ENCODE peak calls at places on chromosomes 7 and 10, in seven cellular contexts. W is H1, E is HCT116, X is SK-N-SH, H is HepG2, K is K562, T is GM12878. P is an unnamed sample.
A peak's percentile ranks its signal among the peaks of the same experiment; 100 is the strongest.

GRCh38 chr7:27194641-27195379 is 5.1 kb downstream of the HOXA13 start:
- DNase-seq in W (peak; percentile 38), H (no peak), K (no peak), T (no peak), E (no peak), X (no peak), P (no peak)

GRCh38 chr7:1103009-1103788 is 15.3 kb downstream of the GPER1 start:
- DNase-seq in H (peak; percentile 41), X (no peak), K (no peak), W (no peak), E (no peak), T (peak; percentile 73), P (no peak)

GRCh38 chr7:131111081-131111576 is 216.5 kb upstream of the MKLN1 start:
- DNase-seq in W (no peak), H (no peak), K (no peak), T (no peak), E (no peak), X (peak; percentile 34), P (no peak)

GRCh38 chr10:76950354-76950753 is 687.3 kb downstream of the KCNMA1 start:
- DNase-seq in K (no peak), H (no peak), W (no peak), T (no peak), X (no peak), E (no peak), P (no peak)

GRCh38 chr10:112565434-112566053 is 118.5 kb downstream of the VTI1A start:
- DNase-seq in E (peak; percentile 67), T (no peak), W (peak; percentile 62), H (peak; percentile 79), X (peak; percentile 60), K (peak; percentile 20), P (peak; percentile 25)

GRCh38 chr10:89301231-89301630 is 615 bp upstream of the IFIT2 start:
- DNase-seq in E (no peak), H (no peak), K (no peak), W (no peak), T (no peak), X (no peak), P (peak; percentile 24)

GRCh38 chr10:85228726-85229125 is 900.3 kb downstream of the CCSER2 start:
- DNase-seq in X (no peak), K (no peak), H (no peak), T (no peak), E (no peak), W (no peak), P (no peak)

GRCh38 chr7:27994639-27995038 is 186.0 kb downstream of the JAZF1 start:
- DNase-seq in E (no peak), H (no peak), K (no peak), T (no peak), X (peak; percentile 34), W (no peak), P (no peak)

GRCh38 chr10:16933799-16934198 is 116.6 kb upstream of the RSU1 start:
- DNase-seq in W (no peak), X (no peak), E (no peak), K (no peak), H (no peak), T (no peak), P (no peak)

GRCh38 chr10:96618648-96619047 is 31.8 kb upstream of the TM9SF3 start:
- DNase-seq in E (no peak), X (no peak), K (no peak), W (no peak), H (no peak), T (no peak), P (peak; percentile 21)

GRCh38 chr7:47104206-47104549 is 477.7 kb downstream of the TNS3 start:
- DNase-seq in E (no peak), H (no peak), K (no peak), W (no peak), X (no peak), T (no peak), P (no peak)

GRCh38 chr7:128155100-128155763 is 85.8 kb upstream of the LEP start:
- DNase-seq in T (no peak), W (no peak), H (no peak), X (no peak), K (peak; percentile 40), E (no peak), P (no peak)

GRCh38 chr10:12349628-12350166 is 350 bp downstream of the CAMK1D start:
- DNase-seq in W (no peak), E (no peak), H (no peak), X (no peak), K (no peak), T (no peak), P (no peak)

GRCh38 chr10:12350925-12351324 is 1.6 kb downstream of the CAMK1D start:
- DNase-seq in X (no peak), H (no peak), K (no peak), W (no peak), E (no peak), T (no peak), P (no peak)

GRCh38 chr10:12348341-12348869 is 942 bp upstream of the CAMK1D start:
- DNase-seq in H (no peak), X (no peak), E (no peak), K (no peak), T (no peak), W (peak; percentile 71), P (no peak)

GRCh38 chr10:12350167-12350872 is 973 bp downstream of the CAMK1D start:
- DNase-seq in H (peak; percentile 29), W (no peak), E (no peak), X (peak; percentile 62), T (no peak), K (no peak), P (peak; percentile 46)

GRCh38 chr10:12348870-12349627 is at the start of gene CAMK1D:
- DNase-seq in K (peak; percentile 87), W (peak; percentile 86), H (no peak), E (no peak), T (no peak), X (peak; percentile 93), P (peak; percentile 78)
- TF ChIP-seq JUND in K (no peak), W (no peak), H (no peak), E (no peak), T (no peak), X (no peak), P (no peak)

DNA sequence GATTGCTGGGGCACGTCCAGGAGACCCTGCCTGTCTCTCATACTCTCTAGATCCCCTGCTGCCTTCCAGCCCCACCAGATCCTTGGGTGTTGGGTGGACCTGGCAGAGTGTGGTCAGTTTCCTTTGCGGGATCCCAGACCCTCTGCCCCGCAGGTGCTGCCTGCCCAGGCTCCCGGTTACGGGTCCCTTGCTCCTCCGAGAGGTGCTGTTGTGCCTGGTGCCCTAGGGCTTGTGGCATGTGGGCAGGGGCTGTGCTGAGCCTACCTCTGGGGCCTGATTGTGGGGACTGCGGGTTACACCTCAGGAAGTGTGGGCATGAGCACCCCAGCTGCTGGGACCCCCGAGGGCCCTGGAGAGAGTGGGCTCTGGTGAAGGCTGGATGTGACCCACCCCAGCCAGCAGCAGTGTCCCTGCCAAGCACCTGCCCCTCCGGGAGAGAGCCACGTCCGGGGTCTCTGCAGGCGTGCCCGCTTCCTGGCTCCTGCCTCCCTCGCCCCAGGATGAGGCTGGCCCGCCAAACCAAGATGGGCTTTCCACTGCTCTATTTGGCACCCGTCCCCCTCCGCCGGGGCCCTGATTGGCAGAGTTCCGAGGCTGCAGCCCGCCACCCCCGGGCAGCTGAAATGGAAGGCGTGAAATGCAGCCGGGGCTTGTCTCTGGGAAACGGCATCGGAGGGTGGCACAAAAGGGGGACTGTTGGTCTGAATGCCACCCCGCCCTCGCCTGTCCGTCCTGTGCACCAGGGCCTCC is 17.0 kb downstream of the CLIP2 start:
- DNase-seq in W (no peak), E (no peak), T (no peak), K (no peak), H (no peak), X (peak; percentile 48), P (no peak)
- TF ChIP-seq JUND in W (no peak), E (no peak), T (no peak), K (no peak), H (no peak), X (no peak), P (no peak)

DNA sequence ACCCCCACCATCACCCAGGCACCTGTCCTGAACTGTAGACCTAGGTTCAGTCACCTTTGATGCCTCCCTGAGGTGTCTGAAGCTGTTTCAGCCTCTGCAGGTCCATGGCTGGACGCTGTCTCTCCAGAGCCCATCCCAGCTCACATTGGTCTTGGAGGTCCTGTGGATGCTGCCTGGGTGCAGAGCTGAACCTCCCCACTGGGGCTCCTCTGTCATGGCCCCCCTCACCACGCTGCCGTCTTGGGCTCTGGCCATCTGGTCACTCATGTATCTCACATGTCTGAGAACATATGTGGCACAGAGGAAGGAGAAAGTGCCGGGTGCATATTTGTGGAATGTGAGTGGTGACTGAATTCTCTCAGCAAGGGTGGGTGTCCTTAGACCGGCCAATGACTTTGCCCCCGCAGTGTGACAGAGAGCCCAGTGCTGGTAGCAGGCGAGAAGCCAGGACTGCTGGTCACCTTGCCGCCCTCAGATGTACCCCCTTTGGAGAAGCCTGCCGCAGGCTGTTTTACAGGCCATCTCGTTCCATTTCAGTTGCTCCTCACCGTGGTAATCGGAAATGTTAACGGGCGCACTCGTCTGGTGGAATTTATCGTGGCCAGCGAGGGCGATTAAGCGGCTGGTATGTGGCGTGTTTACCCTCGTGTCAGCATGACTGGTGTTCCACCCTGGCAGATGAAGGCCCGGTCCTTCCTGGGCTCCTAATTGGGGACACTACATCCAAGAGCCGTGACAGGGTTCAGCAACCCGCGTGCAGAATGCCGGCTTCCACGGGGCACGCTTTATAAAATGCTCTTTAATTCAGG is 108.6 kb downstream of the NKX6-2 start:
- DNase-seq in W (no peak), T (no peak), H (no peak), X (no peak), K (no peak), E (no peak), P (no peak)
- TF ChIP-seq JUND in W (no peak), T (no peak), H (no peak), X (no peak), K (no peak), E (no peak), P (no peak)

GRCh38 chr10:132690401-132690800 is 95.5 kb downstream of the NKX6-2 start:
- DNase-seq in K (no peak), T (no peak), X (no peak), W (no peak), E (no peak), H (no peak), P (no peak)
- TF ChIP-seq JUND in K (no peak), T (no peak), X (no peak), W (no peak), E (no peak), H (no peak), P (no peak)

GRCh38 chr10:54125098-54125747 is 675.8 kb downstream of the PCDH15 start:
- DNase-seq in E (no peak), H (no peak), W (no peak), T (no peak), X (no peak), K (no peak), P (no peak)

DNA sequence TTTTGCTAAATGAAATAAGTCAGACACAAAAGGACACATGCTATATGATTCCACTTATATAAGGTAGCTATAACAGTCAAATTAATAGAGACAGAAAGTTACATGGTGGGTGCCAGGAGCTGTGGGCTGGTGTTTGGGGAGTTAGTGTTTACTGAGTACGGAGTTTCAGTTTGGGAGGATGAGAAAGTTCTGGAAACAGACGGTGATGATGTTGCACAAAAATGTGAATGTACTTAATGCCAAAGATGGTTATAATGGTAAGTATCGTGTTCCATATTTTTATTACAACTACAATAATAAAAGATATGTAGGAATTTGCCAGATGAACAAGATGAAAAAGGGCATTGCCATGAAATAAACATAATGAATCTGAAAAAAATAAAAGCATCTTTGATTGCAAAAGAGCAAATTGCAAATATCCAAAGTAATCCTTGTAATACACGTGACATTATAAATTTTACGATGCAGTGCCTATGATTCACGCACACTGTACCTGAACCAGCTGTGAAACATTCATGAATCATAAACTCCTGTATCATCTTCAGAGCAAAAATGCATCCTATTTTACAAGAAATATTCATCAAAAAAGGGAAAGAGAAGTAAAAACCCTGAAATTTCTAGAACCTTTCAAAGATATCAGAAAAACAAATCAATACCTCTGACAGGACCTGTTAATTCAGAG is 676.7 kb downstream of the PCDH15 start:
- DNase-seq in X (no peak), W (no peak), T (no peak), K (no peak), H (no peak), E (no peak), P (no peak)
- TF ChIP-seq JUND in X (no peak), W (no peak), T (no peak), K (no peak), H (no peak), E (no peak), P (no peak)